ENCODE peak calls at places on chromosome 22, in six cellular contexts. One of them, this sample, is unnamed.

GRCh38 chr22:21020802-21021429 is 6.0 kb downstream of the P2RX6 start:
- DNase-seq in K562: peak
- DNase-seq in SK-N-SH: peak
- DNase-seq in H1: peak
- DNase-seq in GM12891: no peak
- DNase-seq in GM12878: no peak
- DNase-seq in this sample: peak

GRCh38 chr22:19448076-19448607 is 631 bp upstream of the C22orf39 start:
- DNase-seq in GM12878: no peak
- DNase-seq in H1: no peak
- DNase-seq in K562: peak
- DNase-seq in SK-N-SH: peak
- DNase-seq in GM12891: peak
- DNase-seq in this sample: peak

GRCh38 chr22:26615149-26615548 is 2.7 kb downstream of the CRYBB1 start:
- DNase-seq in GM12891: peak
- DNase-seq in K562: no peak
- DNase-seq in SK-N-SH: no peak
- DNase-seq in H1: no peak
- DNase-seq in GM12878: peak
- DNase-seq in this sample: peak

GRCh38 chr22:47996446-47996857 is 1234.0 kb downstream of the TBC1D22A start:
- DNase-seq in GM12878: peak
- DNase-seq in K562: no peak
- DNase-seq in GM12891: no peak
- DNase-seq in SK-N-SH: no peak
- DNase-seq in H1: no peak
- DNase-seq in this sample: no peak

GRCh38 chr22:48579035-48579914 is 1248.4 kb downstream of the BRD1 start:
- DNase-seq in SK-N-SH: no peak
- DNase-seq in H1: no peak
- DNase-seq in GM12891: no peak
- DNase-seq in K562: no peak
- DNase-seq in GM12878: no peak
- DNase-seq in this sample: no peak

GRCh38 chr22:30380011-30380410 is 7.2 kb downstream of the RNF215 start:
- DNase-seq in K562: no peak
- DNase-seq in GM12891: no peak
- DNase-seq in SK-N-SH: no peak
- DNase-seq in GM12878: no peak
- DNase-seq in H1: no peak
- DNase-seq in this sample: no peak

GRCh38 chr22:40818192-40818746 is 877 bp downstream of the SLC25A17 start:
- DNase-seq in GM12891: no peak
- DNase-seq in K562: no peak
- DNase-seq in H1: no peak
- DNase-seq in GM12878: no peak
- DNase-seq in SK-N-SH: no peak
- DNase-seq in this sample: no peak

GRCh38 chr22:35463231-35463933 is 63.4 kb downstream of the MCM5 start:
- DNase-seq in GM12878: no peak
- DNase-seq in K562: no peak
- DNase-seq in GM12891: no peak
- DNase-seq in H1: no peak
- DNase-seq in SK-N-SH: no peak
- DNase-seq in this sample: no peak

GRCh38 chr22:39524089-39524752 is 3.9 kb downstream of the ATF4 start:
- DNase-seq in SK-N-SH: no peak
- DNase-seq in GM12891: no peak
- DNase-seq in GM12878: no peak
- DNase-seq in K562: no peak
- DNase-seq in H1: no peak
- DNase-seq in this sample: no peak

GRCh38 chr22:35457729-35458546 is 58.0 kb downstream of the MCM5 start:
- DNase-seq in K562: no peak
- DNase-seq in GM12878: no peak
- DNase-seq in GM12891: no peak
- DNase-seq in SK-N-SH: no peak
- DNase-seq in H1: no peak
- DNase-seq in this sample: no peak

GRCh38 chr22:30654361-30654760 is 13.3 kb downstream of the DUSP18 start:
- DNase-seq in GM12891: no peak
- DNase-seq in K562: no peak
- DNase-seq in H1: no peak
- DNase-seq in GM12878: no peak
- DNase-seq in SK-N-SH: no peak
- DNase-seq in this sample: no peak

GRCh38 chr22:31747441-31747840 is 2.5 kb downstream of the PRR14L start:
- DNase-seq in K562: no peak
- DNase-seq in GM12891: no peak
- DNase-seq in SK-N-SH: no peak
- DNase-seq in GM12878: no peak
- DNase-seq in H1: no peak
- DNase-seq in this sample: no peak

GRCh38 chr22:39316440-39317083 is 2.9 kb downstream of the RPL3 start:
- DNase-seq in SK-N-SH: peak
- DNase-seq in GM12891: no peak
- DNase-seq in GM12878: peak
- DNase-seq in H1: peak
- DNase-seq in K562: peak
- DNase-seq in this sample: no peak

GRCh38 chr22:45341503-45341902 is 31.8 kb downstream of the FAM118A start:
- DNase-seq in H1: no peak
- DNase-seq in GM12891: no peak
- DNase-seq in SK-N-SH: no peak
- DNase-seq in GM12878: no peak
- DNase-seq in K562: no peak
- DNase-seq in this sample: no peak

GRCh38 chr22:40334899-40335298 is 11.4 kb upstream of the ADSL start:
- DNase-seq in SK-N-SH: peak
- DNase-seq in H1: no peak
- DNase-seq in GM12878: no peak
- DNase-seq in GM12891: no peak
- DNase-seq in K562: no peak
- DNase-seq in this sample: no peak

GRCh38 chr22:25753252-25753651 is 11.3 kb downstream of the MYO18B start:
- DNase-seq in K562: no peak
- DNase-seq in GM12891: no peak
- DNase-seq in GM12878: no peak
- DNase-seq in SK-N-SH: no peak
- DNase-seq in H1: no peak
- DNase-seq in this sample: no peak

GRCh38 chr22:22914726-22915669 is 27.4 kb downstream of the IGLL5 start:
- DNase-seq in GM12891: no peak
- DNase-seq in K562: no peak
- DNase-seq in H1: no peak
- DNase-seq in SK-N-SH: no peak
- DNase-seq in GM12878: no peak
- DNase-seq in this sample: no peak

GRCh38 chr22:29695129-29695926 is 24.5 kb upstream of the CABP7 start:
- DNase-seq in H1: no peak
- DNase-seq in K562: no peak
- DNase-seq in SK-N-SH: peak
- DNase-seq in GM12878: no peak
- DNase-seq in GM12891: no peak
- DNase-seq in this sample: no peak

GRCh38 chr22:40310081-40310770 is 36.1 kb upstream of the ADSL start:
- DNase-seq in H1: no peak
- DNase-seq in K562: no peak
- DNase-seq in SK-N-SH: no peak
- DNase-seq in GM12891: no peak
- DNase-seq in GM12878: no peak
- DNase-seq in this sample: no peak

GRCh38 chr22:35987487-35987886 is 41.1 kb downstream of the RBFOX2 start:
- DNase-seq in GM12891: no peak
- DNase-seq in H1: no peak
- DNase-seq in GM12878: no peak
- DNase-seq in K562: no peak
- DNase-seq in SK-N-SH: peak
- DNase-seq in this sample: no peak

GRCh38 chr22:26529345-26529744 is 17.1 kb upstream of the TFIP11 start:
- DNase-seq in SK-N-SH: no peak
- DNase-seq in GM12878: no peak
- DNase-seq in GM12891: no peak
- DNase-seq in K562: no peak
- DNase-seq in H1: no peak
- DNase-seq in this sample: no peak

GRCh38 chr22:22380098-22381030 is 128.2 kb downstream of the ZNF280B start:
- DNase-seq in SK-N-SH: peak
- DNase-seq in GM12891: peak
- DNase-seq in H1: peak
- DNase-seq in GM12878: no peak
- DNase-seq in K562: peak
- DNase-seq in this sample: peak

GRCh38 chr22:25564320-25564978 is at the start of gene GRK3:
- DNase-seq in GM12878: no peak
- DNase-seq in K562: peak
- DNase-seq in SK-N-SH: peak
- DNase-seq in GM12891: peak
- DNase-seq in H1: peak
- DNase-seq in this sample: peak

GRCh38 chr22:27697888-27698287 is 103.7 kb downstream of the MN1 start:
- DNase-seq in GM12878: no peak
- DNase-seq in H1: no peak
- DNase-seq in GM12891: no peak
- DNase-seq in SK-N-SH: no peak
- DNase-seq in K562: no peak
- DNase-seq in this sample: no peak
- TF ChIP-seq TAF1 in GM12878: no peak
- TF ChIP-seq TAF1 in H1: no peak
- TF ChIP-seq TAF1 in GM12891: no peak
- TF ChIP-seq TAF1 in SK-N-SH: no peak
- TF ChIP-seq TAF1 in K562: no peak
- TF ChIP-seq TAF1 in this sample: no peak

GRCh38 chr22:42305967-42306366 is 35.5 kb upstream of the TCF20 start:
- DNase-seq in K562: no peak
- DNase-seq in H1: no peak
- DNase-seq in SK-N-SH: no peak
- DNase-seq in GM12891: no peak
- DNase-seq in GM12878: no peak
- DNase-seq in this sample: no peak

GRCh38 chr22:42301072-42301741 is 30.8 kb upstream of the TCF20 start:
- DNase-seq in GM12891: no peak
- DNase-seq in H1: no peak
- DNase-seq in SK-N-SH: no peak
- DNase-seq in GM12878: no peak
- DNase-seq in K562: no peak
- DNase-seq in this sample: no peak

GRCh38 chr22:42303304-42304020 is 33.0 kb upstream of the TCF20 start:
- DNase-seq in GM12878: no peak
- DNase-seq in SK-N-SH: no peak
- DNase-seq in H1: no peak
- DNase-seq in K562: no peak
- DNase-seq in GM12891: no peak
- DNase-seq in this sample: no peak

GRCh38 chr22:42301742-42302102 is 31.3 kb upstream of the TCF20 start:
- DNase-seq in SK-N-SH: no peak
- DNase-seq in GM12891: no peak
- DNase-seq in GM12878: no peak
- DNase-seq in H1: no peak
- DNase-seq in K562: no peak
- DNase-seq in this sample: no peak

GRCh38 chr22:42304021-42304790 is 33.8 kb upstream of the TCF20 start:
- DNase-seq in GM12891: no peak
- DNase-seq in H1: no peak
- DNase-seq in SK-N-SH: no peak
- DNase-seq in K562: no peak
- DNase-seq in GM12878: no peak
- DNase-seq in this sample: no peak
- TF ChIP-seq TAF1 in GM12891: no peak
- TF ChIP-seq TAF1 in H1: no peak
- TF ChIP-seq TAF1 in SK-N-SH: no peak
- TF ChIP-seq TAF1 in K562: no peak
- TF ChIP-seq TAF1 in GM12878: no peak
- TF ChIP-seq TAF1 in this sample: no peak

DNA sequence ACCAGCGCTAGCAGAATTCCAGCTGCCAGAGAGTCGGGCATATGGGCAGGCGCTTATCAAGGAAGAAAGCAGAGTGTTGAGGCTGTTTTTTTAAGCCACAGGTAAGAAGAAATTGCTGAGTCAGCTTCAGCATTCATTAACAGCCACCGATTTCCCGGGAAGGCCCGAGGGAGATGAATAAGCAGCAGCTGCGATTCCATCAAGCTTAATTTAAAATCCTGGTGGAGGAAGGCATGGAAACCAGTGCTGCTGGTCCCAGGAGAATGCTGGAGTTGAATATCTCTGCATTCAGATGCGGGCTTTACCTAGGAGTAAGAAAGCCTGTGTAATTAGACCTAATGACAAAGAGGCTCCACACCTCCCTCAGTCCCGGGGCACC is 168.8 kb downstream of the BRD1 start:
- DNase-seq in GM12878: no peak
- DNase-seq in SK-N-SH: no peak
- DNase-seq in GM12891: no peak
- DNase-seq in H1: no peak
- DNase-seq in K562: no peak
- DNase-seq in this sample: no peak
- TF ChIP-seq TAF1 in GM12878: no peak
- TF ChIP-seq TAF1 in SK-N-SH: no peak
- TF ChIP-seq TAF1 in GM12891: no peak
- TF ChIP-seq TAF1 in H1: no peak
- TF ChIP-seq TAF1 in K562: no peak
- TF ChIP-seq TAF1 in this sample: no peak

GRCh38 chr22:38313384-38313955 is 3.8 kb downstream of the CSNK1E start:
- DNase-seq in GM12891: no peak
- DNase-seq in SK-N-SH: no peak
- DNase-seq in H1: no peak
- DNase-seq in GM12878: peak
- DNase-seq in K562: no peak
- DNase-seq in this sample: no peak
- TF ChIP-seq TAF1 in GM12891: no peak
- TF ChIP-seq TAF1 in SK-N-SH: no peak
- TF ChIP-seq TAF1 in H1: no peak
- TF ChIP-seq TAF1 in GM12878: no peak
- TF ChIP-seq TAF1 in K562: no peak
- TF ChIP-seq TAF1 in this sample: no peak

GRCh38 chr22:32752868-32753520 is 48.5 kb upstream of the TIMP3 start:
- DNase-seq in K562: no peak
- DNase-seq in GM12878: no peak
- DNase-seq in SK-N-SH: no peak
- DNase-seq in GM12891: no peak
- DNase-seq in H1: no peak
- DNase-seq in this sample: no peak
- TF ChIP-seq TAF1 in K562: no peak
- TF ChIP-seq TAF1 in GM12878: no peak
- TF ChIP-seq TAF1 in SK-N-SH: no peak
- TF ChIP-seq TAF1 in GM12891: no peak
- TF ChIP-seq TAF1 in H1: no peak
- TF ChIP-seq TAF1 in this sample: no peak

DNA sequence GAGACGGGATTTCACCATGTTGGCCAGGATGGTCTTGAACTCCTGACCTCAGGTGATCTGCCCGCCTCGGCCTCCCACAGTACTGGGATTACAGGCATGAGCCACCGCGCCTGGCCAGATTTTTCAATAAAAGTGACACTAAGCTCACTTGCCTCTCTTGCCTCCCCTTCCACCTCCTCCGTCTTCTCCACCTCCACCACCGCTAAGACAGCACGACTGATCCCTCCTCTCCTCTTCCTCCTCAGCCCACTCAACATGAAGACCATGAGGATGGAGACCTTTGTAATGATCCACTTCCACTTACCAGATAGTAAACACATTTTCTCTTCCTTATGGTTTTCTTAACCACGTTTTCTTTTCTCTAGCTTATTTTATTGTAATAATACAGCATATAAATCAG is 14.2 kb downstream of the CERK start:
- DNase-seq in GM12891: no peak
- DNase-seq in GM12878: no peak
- DNase-seq in SK-N-SH: no peak
- DNase-seq in K562: no peak
- DNase-seq in H1: no peak
- DNase-seq in this sample: no peak
- TF ChIP-seq TAF1 in GM12891: no peak
- TF ChIP-seq TAF1 in GM12878: no peak
- TF ChIP-seq TAF1 in SK-N-SH: no peak
- TF ChIP-seq TAF1 in K562: no peak
- TF ChIP-seq TAF1 in H1: no peak
- TF ChIP-seq TAF1 in this sample: no peak